ENCODE peak calls at places on chromosomes 1 and 21, in four cellular contexts. G, Z, M and S are unnamed samples.

GRCh38 chr1:107588321-107588720 is 376.7 kb downstream of the VAV3 start:
- DNase-seq in Z (no peak), M (no peak), G (no peak), S (no peak)

GRCh38 chr1:154996966-154997701 is 3.7 kb downstream of the LENEP start:
- DNase-seq in Z (no peak), G (no peak), M (no peak), S (no peak)

GRCh38 chr1:27602510-27603319 is 1.2 kb downstream of the AHDC1 start:
- DNase-seq in M (peak; percentile 78), Z (no peak), G (peak; percentile 47), S (peak; percentile 48)

GRCh38 chr1:235077571-235078479 is 50.8 kb downstream of the TOMM20 start:
- DNase-seq in G (no peak), M (peak; percentile 67), Z (no peak), S (peak; percentile 80)

GRCh38 chr1:211551628-211552465 is 27.1 kb downstream of the SLC30A1 start:
- DNase-seq in M (no peak), G (no peak), Z (peak; percentile 71), S (no peak)

GRCh38 chr1:211543003-211543402 is 36.0 kb downstream of the SLC30A1 start:
- DNase-seq in G (no peak), M (no peak), Z (no peak), S (no peak)

GRCh38 chr1:210328746-210329488 is at the start of gene HHAT:
- DNase-seq in M (peak; percentile 86), Z (peak; percentile 27), G (peak; percentile 80), S (peak; percentile 75)

GRCh38 chr1:32220746-32221580 is 1.2 kb downstream of the TMEM234 start:
- DNase-seq in Z (no peak), G (peak; percentile 68), M (no peak), S (no peak)

GRCh38 chr1:23456226-23456625 is 27.8 kb downstream of the ASAP3 start:
- DNase-seq in M (no peak), G (no peak), Z (no peak), S (no peak)

GRCh38 chr21:42983102-42983501 is 8.7 kb downstream of the PKNOX1 start:
- DNase-seq in G (no peak), M (no peak), Z (no peak), S (peak; percentile 34)

GRCh38 chr1:10803971-10804820 is 7.8 kb upstream of the CASZ1 start:
- DNase-seq in G (no peak), M (no peak), Z (no peak), S (peak; percentile 14)

GRCh38 chr1:42966688-42967609 is 8.3 kb upstream of the SLC2A1 start:
- DNase-seq in M (no peak), Z (peak; percentile 87), G (no peak), S (peak; percentile 39)

GRCh38 chr1:58885998-58886397 is 102.2 kb upstream of the JUN start:
- DNase-seq in G (no peak), M (no peak), Z (no peak), S (peak; percentile 49)

DNA sequence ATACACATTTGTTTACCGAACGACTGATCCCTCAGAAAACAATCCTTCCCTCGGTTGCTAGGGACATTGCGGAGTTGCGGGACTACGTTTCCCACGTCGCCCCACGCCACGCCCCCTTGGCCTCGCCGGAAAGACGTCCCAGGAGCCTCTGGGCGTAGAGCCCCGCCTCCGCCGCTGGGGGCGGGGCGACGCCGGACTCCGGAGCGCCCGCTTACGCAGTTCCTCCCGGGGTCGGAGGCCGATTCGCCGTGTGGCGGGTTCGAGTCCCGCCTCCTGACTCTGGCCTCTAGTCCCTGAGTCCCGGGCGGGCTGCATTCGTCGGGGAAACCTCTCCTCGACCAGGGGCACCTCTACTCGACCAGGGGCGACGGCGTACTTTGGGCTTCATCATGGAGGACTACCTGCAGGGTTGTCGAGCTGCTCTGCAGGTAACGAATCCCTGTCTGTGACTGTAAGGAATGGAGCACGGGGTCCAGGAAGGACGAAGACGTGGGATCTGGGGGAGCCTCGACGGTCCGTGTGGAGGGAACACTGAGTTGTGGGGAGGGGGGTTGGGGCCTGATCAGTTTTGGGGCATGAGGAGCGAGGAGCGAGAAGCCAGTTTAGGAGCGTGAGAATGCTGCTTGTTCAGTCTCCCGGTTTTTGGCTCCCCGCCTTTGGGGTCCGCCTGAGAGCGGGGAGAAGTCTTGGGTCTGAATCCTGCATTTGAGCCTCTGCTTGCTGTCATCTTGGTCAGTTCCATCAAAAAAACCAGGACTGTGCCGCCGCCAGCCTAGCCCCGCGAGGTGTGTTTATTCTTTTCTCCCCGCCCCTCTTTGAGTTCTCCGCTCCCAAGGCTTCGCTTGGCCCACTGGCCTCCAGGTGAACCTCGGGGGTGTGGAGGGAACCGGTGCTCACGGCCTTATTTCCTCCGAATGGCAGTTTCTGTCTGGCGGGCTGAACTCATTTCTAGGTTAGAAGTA is at the start of gene PRUNE1:
- DNase-seq in Z (peak; percentile 96), G (peak; percentile 97), M (peak; percentile 97), S (peak; percentile 98)
- TF ChIP-seq CTCF in Z (no peak), G (no peak), M (no peak), S (no peak)

DNA sequence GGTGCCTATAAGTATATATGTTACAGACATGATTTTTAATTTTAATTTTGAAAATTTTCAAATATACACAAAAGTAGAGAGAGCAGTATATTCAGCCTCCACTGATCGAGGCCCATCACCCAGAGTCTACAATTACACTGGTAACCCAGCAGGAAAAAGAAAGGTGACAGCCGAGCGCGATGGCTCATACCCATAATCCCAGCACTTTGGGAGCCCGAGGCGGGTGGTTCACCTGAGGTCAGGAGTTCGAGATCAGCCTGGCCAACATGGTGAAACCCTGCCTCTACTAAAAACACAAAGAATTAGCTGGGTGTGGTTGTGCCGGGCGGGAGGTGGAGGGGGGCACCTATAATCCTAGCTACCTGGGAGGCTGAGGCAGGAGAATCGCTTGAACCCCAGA is 1.4 kb downstream of the YBEY start:
- DNase-seq in Z (no peak), M (no peak), G (no peak), S (no peak)
- TF ChIP-seq CTCF in Z (no peak), M (no peak), G (no peak), S (no peak)

DNA sequence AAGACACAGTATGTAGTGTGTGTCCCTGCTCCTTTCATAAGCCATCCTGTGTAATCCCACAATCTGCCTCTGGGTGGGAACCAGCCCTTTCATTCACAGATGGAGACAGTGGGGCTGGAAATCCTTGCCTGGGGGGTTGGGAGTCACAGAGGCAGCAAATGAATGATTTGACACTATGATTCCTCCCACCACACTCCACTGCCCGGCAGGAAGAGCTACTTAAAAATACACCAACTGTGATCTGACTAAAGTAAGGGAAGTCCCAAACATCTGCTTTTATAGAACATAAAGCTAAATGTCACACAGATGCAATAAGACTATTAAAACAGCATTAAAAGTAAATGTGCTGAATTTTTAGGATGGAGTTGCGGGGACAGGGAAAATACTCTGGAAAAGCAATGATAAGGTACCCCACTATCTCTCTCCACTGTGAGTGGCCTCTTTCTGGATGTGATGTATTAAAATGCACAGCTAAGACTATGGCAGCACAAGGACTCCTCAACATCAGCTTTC is 4.3 kb downstream of the PARP1 start:
- DNase-seq in M (peak; percentile 37), Z (peak; percentile 34), G (peak; percentile 59), S (peak; percentile 25)
- TF ChIP-seq CTCF in M (no peak), Z (peak; percentile 63), G (peak; percentile 62), S (peak; percentile 16)

DNA sequence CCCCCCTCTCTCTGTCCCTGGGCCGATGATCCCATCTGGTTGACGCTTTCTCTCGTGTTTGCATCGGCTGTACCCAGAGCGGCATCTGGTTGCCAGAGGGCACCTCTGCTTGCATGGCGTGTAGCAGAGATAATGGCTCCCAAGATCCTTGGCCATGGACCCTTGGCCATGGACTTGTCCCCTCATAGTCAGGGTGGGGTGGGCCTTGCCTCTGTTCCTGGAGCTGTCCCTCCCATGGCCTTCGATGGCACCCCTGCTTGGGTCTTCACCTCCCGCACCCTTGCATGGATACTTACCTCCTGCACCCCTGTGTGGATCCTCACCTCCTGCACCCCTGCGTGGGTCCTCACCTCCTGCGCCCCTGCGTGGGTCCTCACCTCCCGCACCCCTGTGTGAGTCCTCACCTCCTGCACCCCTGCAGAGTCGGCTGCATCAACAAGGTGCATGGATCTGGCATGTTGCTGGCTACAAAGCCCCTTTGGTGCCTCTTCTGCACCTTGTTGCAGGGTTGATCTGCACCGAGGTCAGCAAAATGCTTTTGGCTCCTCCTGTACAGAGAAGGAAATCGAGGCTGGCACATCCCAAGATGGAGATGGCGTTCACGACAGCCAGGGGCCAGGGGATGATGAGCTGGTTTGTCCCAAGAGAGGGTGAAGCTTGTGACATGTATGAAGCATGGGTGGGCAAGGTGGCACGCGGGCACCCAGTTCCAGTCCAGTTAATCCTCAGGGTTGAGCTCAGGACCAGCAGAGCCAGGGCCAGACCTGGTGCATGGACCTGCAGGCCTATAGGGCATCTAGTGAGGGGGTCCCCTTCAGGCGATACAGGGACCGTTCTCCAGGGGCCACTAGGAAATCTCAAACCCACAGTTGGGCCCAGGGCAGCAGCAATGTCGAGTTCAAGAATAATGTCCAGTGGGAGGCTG is 46.1 kb upstream of the C1orf174 start:
- DNase-seq in Z (no peak), M (no peak), G (no peak), S (no peak)
- TF ChIP-seq CTCF in Z (no peak), M (no peak), G (no peak), S (no peak)

GRCh38 chr1:43968348-43968948 is 1.4 kb upstream of the DPH2 start:
- DNase-seq in Z (no peak), G (no peak), M (no peak), S (peak; percentile 39)

GRCh38 chr1:43969416-43969745 is 429 bp upstream of the DPH2 start:
- DNase-seq in G (no peak), Z (no peak), M (no peak), S (no peak)

GRCh38 chr1:43970911-43971310 is 1.1 kb downstream of the DPH2 start:
- DNase-seq in G (no peak), Z (no peak), M (no peak), S (no peak)

GRCh38 chr1:43970502-43970901 is 692 bp downstream of the DPH2 start:
- DNase-seq in G (no peak), Z (no peak), M (no peak), S (no peak)

GRCh38 chr1:43969746-43970466 is at the start of gene DPH2:
- DNase-seq in G (peak; percentile 97), M (peak; percentile 96), Z (peak; percentile 99), S (peak; percentile 99)
- TF ChIP-seq CTCF in G (peak; percentile 34), M (no peak), Z (peak; percentile 32), S (no peak)

GRCh38 chr1:193143285-193143684 is 21.5 kb downstream of the CDC73 start:
- DNase-seq in Z (no peak), M (no peak), G (peak; percentile 24), S (no peak)
- TF ChIP-seq CTCF in Z (peak; percentile 22), M (no peak), G (peak; percentile 74), S (peak; percentile 39)

DNA sequence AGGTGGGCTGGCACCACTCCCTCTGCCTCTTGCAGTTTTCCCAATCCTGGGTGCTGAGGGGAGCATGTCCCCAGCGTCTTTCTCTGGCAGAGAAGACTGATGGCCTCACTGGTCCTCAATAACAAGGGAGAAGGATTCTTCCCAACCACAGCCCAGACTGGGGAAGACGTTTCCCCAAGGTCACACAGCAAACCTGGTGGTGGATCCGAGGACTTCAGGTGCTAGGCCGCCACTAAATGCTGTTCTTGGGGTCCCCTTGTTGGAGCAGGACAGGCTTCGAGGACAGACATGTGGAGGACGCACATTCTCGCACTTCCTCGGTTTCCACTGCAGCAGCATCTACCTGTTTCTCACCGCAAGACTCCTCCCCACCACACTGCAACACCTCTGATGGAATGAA is 30.9 kb upstream of the PAX7 start:
- DNase-seq in G (no peak), M (no peak), Z (no peak), S (no peak)
- TF ChIP-seq CTCF in G (no peak), M (no peak), Z (peak; percentile 23), S (no peak)

GRCh38 chr1:52404975-52405338 is 555 bp downstream of the PRPF38A start:
- DNase-seq in Z (no peak), G (no peak), M (no peak), S (no peak)
- TF ChIP-seq CTCF in Z (no peak), G (peak; percentile 8), M (no peak), S (no peak)